ENCODE peak calls at places on chromosomes 5 and 9, in six cellular contexts. D, Z, A, K, C and V are unnamed samples.

GRCh38 chr9:129725841-129726251 is 27.0 kb downstream of the PTGES start:
- DNase-seq in K (no peak), A (no peak), D (no peak), C (no peak), Z (no peak), V (no peak)

GRCh38 chr9:27303219-27303618 is 6.3 kb upstream of the EQTN start:
- DNase-seq in Z (no peak), K (no peak), A (no peak), C (no peak), D (no peak), V (peak; percentile 21)

GRCh38 chr9:19885608-19886007 is 96.8 kb upstream of the SLC24A2 start:
- DNase-seq in C (no peak), A (no peak), D (no peak), Z (no peak), K (no peak), V (no peak)

GRCh38 chr5:61051267-61051666 is 106.3 kb downstream of the NDUFAF2 start:
- DNase-seq in A (no peak), K (no peak), D (no peak), Z (no peak), C (no peak), V (peak; percentile 45)

GRCh38 chr5:67182406-67182805 is 14.2 kb downstream of the CD180 start:
- DNase-seq in A (peak; percentile 69), K (peak; percentile 66), D (no peak), C (no peak), Z (no peak), V (peak; percentile 17)

GRCh38 chr5:176994460-176995121 is 12.0 kb downstream of the UIMC1 start:
- DNase-seq in C (peak; percentile 20), K (peak; percentile 25), Z (no peak), A (peak; percentile 73), D (no peak), V (peak; percentile 2)

GRCh38 chr9:34986541-34987047 is 3.0 kb upstream of the DNAJB5 start:
- DNase-seq in D (no peak), K (no peak), A (peak; percentile 58), Z (no peak), C (no peak), V (peak; percentile 36)

GRCh38 chr5:28265877-28266276 is 1227.5 kb upstream of the CDH9 start:
- DNase-seq in D (no peak), C (no peak), A (no peak), K (no peak), Z (no peak), V (no peak)

GRCh38 chr5:133683646-133684290 is 71.4 kb upstream of the FSTL4 start:
- DNase-seq in C (no peak), Z (no peak), A (no peak), K (no peak), D (no peak), V (no peak)

GRCh38 chr9:95570150-95570549 is 53.4 kb upstream of the PTCH1 start:
- DNase-seq in C (no peak), K (no peak), Z (no peak), A (no peak), D (no peak), V (no peak)

GRCh38 chr5:66793049-66793448 is 196.9 kb downstream of the MAST4 start:
- DNase-seq in D (no peak), K (peak; percentile 26), A (no peak), C (no peak), Z (no peak), V (no peak)

GRCh38 chr5:52989781-52990530 is 804 bp downstream of the ITGA2 start:
- DNase-seq in C (peak; percentile 56), A (peak; percentile 50), D (peak; percentile 74), Z (no peak), K (peak; percentile 15), V (peak; percentile 66)

GRCh38 chr9:133951265-133951664 is 40.9 kb downstream of the VAV2 start:
- DNase-seq in A (peak; percentile 30), K (no peak), D (no peak), C (no peak), Z (no peak), V (no peak)

GRCh38 chr5:132422720-132423442 is 53.4 kb downstream of the SLC22A5 start:
- DNase-seq in D (peak; percentile 83), A (peak; percentile 78), C (peak; percentile 87), K (peak; percentile 78), Z (no peak), V (no peak)

GRCh38 chr5:161530700-161531099 is 15.8 kb downstream of the GABRB2 start:
- DNase-seq in A (no peak), D (no peak), K (no peak), C (no peak), Z (no peak), V (peak; percentile 2)

GRCh38 chr5:66436721-66437120 is 159.5 kb upstream of the MAST4 start:
- DNase-seq in K (no peak), A (no peak), C (no peak), D (no peak), Z (no peak), V (no peak)

GRCh38 chr9:77977210-77977611 is 54.4 kb downstream of the GNAQ start:
- DNase-seq in Z (no peak), A (peak; percentile 55), D (peak; percentile 64), C (peak; percentile 66), K (peak; percentile 66), V (peak; percentile 86)

GRCh38 chr5:152942633-152943336 is 537.7 kb upstream of the NMUR2 start:
- DNase-seq in C (no peak), Z (no peak), A (no peak), K (peak; percentile 40), D (no peak), V (no peak)

GRCh38 chr5:67028981-67029380 is 167.6 kb downstream of the CD180 start:
- DNase-seq in A (no peak), Z (no peak), C (no peak), K (no peak), D (no peak), V (no peak)

GRCh38 chr5:5291357-5291756 is 131.1 kb upstream of the ICE1 start:
- DNase-seq in A (no peak), D (no peak), Z (no peak), C (no peak), K (peak; percentile 18), V (no peak)

GRCh38 chr9:38641985-38642864 is 21.8 kb upstream of the ANKRD18A start:
- DNase-seq in A (no peak), D (no peak), Z (no peak), K (no peak), C (peak; percentile 27), V (peak; percentile 73)

GRCh38 chr5:88876714-88877113 is 6.3 kb downstream of the MEF2C start:
- DNase-seq in D (no peak), K (no peak), C (no peak), A (no peak), Z (no peak), V (no peak)

GRCh38 chr5:67617051-67617450 is 420.5 kb upstream of the CD180 start:
- DNase-seq in K (no peak), A (no peak), Z (no peak), C (no peak), D (no peak), V (no peak)

GRCh38 chr9:17936365-17936764 is 357.5 kb downstream of the SH3GL2 start:
- DNase-seq in A (no peak), D (no peak), Z (no peak), C (peak; percentile 34), K (no peak), V (no peak)

GRCh38 chr9:89574309-89574708 is 30.5 kb upstream of the GADD45G start:
- DNase-seq in D (no peak), Z (no peak), K (no peak), A (no peak), C (no peak), V (no peak)

GRCh38 chr5:59607126-59607807 is 286.3 kb downstream of the PDE4D start:
- DNase-seq in C (no peak), A (no peak), D (no peak), Z (no peak), K (no peak), V (peak; percentile 12)

GRCh38 chr5:88679638-88680037 is 203.3 kb downstream of the MEF2C start:
- DNase-seq in C (no peak), D (no peak), A (no peak), K (no peak), Z (no peak), V (no peak)

GRCh38 chr5:141484499-141485304 is at the start of gene PCDHGC4:
- DNase-seq in D (no peak), C (no peak), Z (no peak), K (no peak), A (no peak), V (peak; percentile 82)

GRCh38 chr9:5870691-5871090 is 20.0 kb upstream of the MLANA start:
- DNase-seq in D (no peak), K (no peak), Z (no peak), A (peak; percentile 52), C (no peak), V (no peak)

GRCh38 chr5:111498346-111498745 is 14.0 kb downstream of the STARD4 start:
- DNase-seq in Z (no peak), D (no peak), C (no peak), K (no peak), A (no peak), V (no peak)

DNA sequence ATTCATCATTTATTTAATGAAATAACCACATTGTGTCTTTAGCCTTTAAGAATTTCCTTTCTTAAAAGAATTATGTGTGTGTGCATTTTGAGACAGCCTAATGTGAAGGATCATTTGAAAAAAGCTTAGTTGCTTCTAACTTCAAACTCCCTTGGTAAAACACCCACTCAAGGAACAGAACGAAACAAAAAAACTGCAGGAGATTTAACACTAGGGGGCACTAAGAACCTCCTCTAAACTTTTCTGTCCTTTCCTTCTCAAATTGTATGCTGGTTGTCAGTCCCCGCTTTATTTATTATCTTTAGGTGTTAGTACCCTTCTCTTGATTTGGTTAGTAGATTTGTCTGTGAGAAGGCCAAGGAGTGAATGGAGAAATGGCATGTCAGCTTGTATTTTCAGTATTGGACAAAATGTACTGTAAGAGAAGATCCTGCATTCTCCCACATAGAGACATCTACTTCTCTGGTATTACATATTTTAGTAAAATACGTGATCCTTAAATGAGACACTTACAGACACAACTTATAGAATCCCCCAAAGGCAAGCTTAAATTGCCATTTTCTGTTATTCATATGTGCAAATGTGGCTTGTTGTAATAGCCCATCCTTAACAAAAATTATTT is 229.7 kb downstream of the MRPS30 start:
- DNase-seq in D (no peak), A (no peak), Z (no peak), K (no peak), C (no peak), V (peak; percentile 15)
- TF ChIP-seq CTCF in D (peak; percentile 48), A (peak; percentile 55), Z (peak; percentile 34), K (peak; percentile 63), C (peak; percentile 55), V (peak; percentile 52)

DNA sequence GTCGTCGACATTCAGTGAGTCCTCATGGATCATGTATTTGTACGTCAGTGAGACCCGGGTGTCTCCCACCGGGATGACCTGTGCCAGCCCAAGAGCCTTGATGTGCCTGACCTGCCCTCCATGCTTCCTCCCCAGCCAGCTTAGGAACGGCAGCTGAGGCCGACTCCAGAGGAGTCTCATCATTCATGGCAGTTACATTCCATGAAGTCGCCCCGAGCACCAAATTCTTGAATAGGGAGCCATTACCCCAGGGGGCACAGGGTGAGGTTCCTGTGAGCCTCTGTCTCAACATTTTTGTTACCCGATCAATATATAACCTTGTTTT is 67.8 kb downstream of the ZNF354C start:
- DNase-seq in C (no peak), Z (no peak), A (no peak), D (peak; percentile 28), K (no peak), V (no peak)
- H3K9me3 ChIP-seq in C (no peaks in the 10 kb centered on the region), Z (no peaks in the 10 kb centered on the region), A (no peaks in the 10 kb centered on the region), D (no peaks in the 10 kb centered on the region), K (peaks cover 4% of the 10 kb centered on the region), V (no peaks in the 10 kb centered on the region)

GRCh38 chr9:113011911-113012381 is at the start of gene ZNF883:
- DNase-seq in D (no peak), K (peak; percentile 61), A (peak; percentile 65), C (peak; percentile 33), Z (peak; percentile 61), V (peak; percentile 76)
- TF ChIP-seq CTCF in D (no peak), K (no peak), A (no peak), C (no peak), Z (no peak), V (peak; percentile 33)

GRCh38 chr9:112884086-112884485 is 6.6 kb downstream of the SLC46A2 start:
- DNase-seq in A (no peak), K (no peak), Z (no peak), D (no peak), C (no peak), V (no peak)
- H3K9me3 ChIP-seq in A (no peaks in the 10 kb centered on the region), K (no peaks in the 10 kb centered on the region), Z (no peaks in the 10 kb centered on the region), D (no peaks in the 10 kb centered on the region), C (no peaks in the 10 kb centered on the region), V (no peaks in the 10 kb centered on the region)